ENCODE peak calls at places on chromosome 4, in eight cellular contexts. S is NCI-H2171 treated with DMSO at 0.1 percent for 48 hours; J is H9; E is HT-29; Z is coronary artery; A is stimulated activated CD4-positive, alpha-beta T cell treated with anti-CD3 and anti-CD28 coated beads, Interleukin-1b, Interleukin-23, amount 100 ng/mL, for 4 hours; N is tibial nerve; H is activated CD8-positive, alpha-beta T cell treated with anti-CD3 and anti-CD28 coated beads, Interleukin-2, amount 10 ng/mL, durations not matched to agents 7 days and 5 days. Q is an unnamed sample.

GRCh38 chr4:148776944-148777343 is 334.7 kb upstream of the NR3C2 start:
- DNase-seq in S (no peak), Z (no peak), H (no peak), E (no peak), N (no peak), J (no peak), A (no peak), Q (no peak)

GRCh38 chr4:182922551-182923284 is 5.5 kb upstream of the DCTD start:
- DNase-seq in S (no peak), H (no peak), J (no peak), E (peak), Z (no peak), N (no peak), A (no peak), Q (no peak)

GRCh38 chr4:163681208-163681821 is 186.8 kb downstream of the TMA16 start:
- DNase-seq in N (peak), S (no peak), Z (no peak), J (no peak), H (peak), E (peak), A (peak), Q (peak)

GRCh38 chr4:84877051-84877833 is 89.2 kb downstream of the WDFY3 start:
- DNase-seq in E (no peak), H (no peak), S (no peak), J (no peak), N (no peak), Z (no peak), A (no peak), Q (no peak)

GRCh38 chr4:177051473-177052060 is 258.1 kb upstream of the NEIL3 start:
- DNase-seq in E (peak), S (no peak), A (no peak), N (no peak), Z (no peak), H (peak), J (peak), Q (peak)

GRCh38 chr4:141121768-141122415 is 11.4 kb downstream of the RNF150 start:
- DNase-seq in S (no peak), N (no peak), E (no peak), Z (no peak), H (no peak), J (no peak), A (no peak), Q (peak)

GRCh38 chr4:155565330-155565729 is 101.3 kb upstream of the GUCY1A1 start:
- DNase-seq in S (no peak), A (no peak), Z (no peak), N (no peak), E (no peak), J (no peak), H (no peak), Q (no peak)

GRCh38 chr4:6012200-6012599 is 6.0 kb downstream of the C4orf50 start:
- DNase-seq in H (no peak), J (no peak), S (no peak), Z (no peak), E (no peak), A (no peak), N (no peak), Q (peak)

GRCh38 chr4:147840846-147841732 is 109.2 kb downstream of the ARHGAP10 start:
- DNase-seq in Z (no peak), J (no peak), S (no peak), A (no peak), N (no peak), E (no peak), H (no peak), Q (no peak)

GRCh38 chr4:107997001-107997788 is 7.5 kb downstream of the HADH start:
- DNase-seq in A (no peak), N (no peak), H (no peak), J (no peak), E (no peak), Z (peak), S (no peak), Q (no peak)

GRCh38 chr4:41646862-41647261 is 101.7 kb downstream of the PHOX2B start:
- DNase-seq in N (no peak), Z (no peak), H (no peak), A (no peak), S (no peak), E (no peak), J (no peak), Q (no peak)

GRCh38 chr4:164725066-164725465 is 28.9 kb upstream of the SMIM31 start:
- DNase-seq in H (peak), J (no peak), N (no peak), S (no peak), E (no peak), A (no peak), Z (no peak), Q (peak)

GRCh38 chr4:84091266-84091665 is 407.8 kb downstream of the NKX6-1 start:
- DNase-seq in H (no peak), J (no peak), E (no peak), A (no peak), S (peak), N (no peak), Z (no peak), Q (no peak)

GRCh38 chr4:47413515-47413914 is 50.0 kb downstream of the COMMD8 start:
- DNase-seq in E (no peak), S (no peak), N (no peak), A (no peak), Z (no peak), H (no peak), J (no peak), Q (no peak)

GRCh38 chr4:105605493-105605892 is 53.1 kb downstream of the ARHGEF38 start:
- DNase-seq in S (no peak), E (no peak), H (no peak), N (no peak), A (no peak), J (no peak), Z (no peak), Q (no peak)

GRCh38 chr4:155592568-155593343 is 73.9 kb upstream of the GUCY1A1 start:
- DNase-seq in J (no peak), Z (no peak), A (no peak), S (no peak), N (no peak), H (no peak), E (no peak), Q (no peak)

GRCh38 chr4:17168571-17168970 is 270.1 kb upstream of the LDB2 start:
- DNase-seq in H (no peak), N (no peak), A (no peak), E (no peak), Z (no peak), S (no peak), J (no peak), Q (no peak)

GRCh38 chr4:87884976-87885574 is 52.3 kb downstream of the MEPE start:
- DNase-seq in E (no peak), J (no peak), A (no peak), H (no peak), N (no peak), S (no peak), Z (no peak), Q (no peak)

GRCh38 chr4:6087669-6088068 is 69.4 kb upstream of the C4orf50 start:
- DNase-seq in E (peak), J (peak), S (peak), H (no peak), Z (peak), A (no peak), N (no peak), Q (no peak)

GRCh38 chr4:111399523-111400135 is 745.6 kb upstream of the FAM241A start:
- DNase-seq in J (no peak), H (no peak), E (no peak), N (no peak), S (peak), Z (no peak), A (no peak), Q (no peak)

GRCh38 chr4:17098946-17099345 is 200.5 kb upstream of the LDB2 start:
- DNase-seq in Z (no peak), J (no peak), H (no peak), S (no peak), E (no peak), N (no peak), A (no peak), Q (no peak)

GRCh38 chr4:112069110-112069509 is 76.1 kb upstream of the FAM241A start:
- DNase-seq in J (no peak), S (no peak), Z (no peak), A (no peak), H (no peak), N (no peak), E (no peak), Q (no peak)

GRCh38 chr4:30996841-30997240 is 276.7 kb downstream of the PCDH7 start:
- DNase-seq in J (no peak), A (no peak), E (no peak), Z (no peak), S (no peak), H (no peak), N (no peak), Q (no peak)

GRCh38 chr4:147194604-147195003 is 248.9 kb upstream of the TTC29 start:
- DNase-seq in J (no peak), A (no peak), Z (no peak), N (no peak), E (no peak), S (no peak), H (no peak), Q (no peak)

GRCh38 chr4:154189346-154189745 is 302.3 kb downstream of the DCHS2 start:
- DNase-seq in H (no peak), Z (no peak), E (no peak), N (no peak), J (no peak), S (no peak), A (no peak), Q (no peak)

GRCh38 chr4:11402192-11402591 is 26.5 kb downstream of the HS3ST1 start:
- DNase-seq in A (no peak), J (no peak), Z (no peak), E (no peak), S (no peak), N (no peak), H (no peak), Q (no peak)

Q was measured in Jurkat, Clone E6-1.